ENCODE peak calls at places on chromosomes 4 and X, in ten cellular contexts. F is nephron progenitor cell, B is keratinocyte, D is hepatocyte, C is glutamatergic neuron, W is cardiac muscle cell, Z is H1, R is GM12865, T is GM13977, M is progenitor cell of endocrine pancreas. A is an unnamed sample.

GRCh38 chr4:135770505-135770904 is 1568.9 kb upstream of the PABPC4L start:
- DNase-seq in F (no peak), B (no peak), D (no peak), C (no peak), W (no peak), Z (no peak), R (no peak), T (no peak), M (no peak), A (no peak)

GRCh38 chr4:139584784-139585183 is 28.8 kb upstream of the SETD7 start:
- DNase-seq in F (no peak), B (no peak), D (no peak), C (no peak), W (peak; percentile 21), Z (no peak), R (no peak), T (no peak), M (no peak), A (peak; percentile 33)

GRCh38 chr4:101009471-101009870 is 337.9 kb downstream of the PPP3CA start:
- DNase-seq in F (no peak), B (no peak), D (no peak), C (no peak), W (no peak), Z (no peak), R (peak; percentile 66), T (no peak), M (no peak), A (no peak)

GRCh38 chr4:76307670-76308014 is 1.1 kb downstream of the STBD1 start:
- DNase-seq in F (no peak), B (no peak), D (peak; percentile 34), C (no peak), W (no peak), Z (no peak), R (no peak), T (no peak), M (no peak), A (no peak)

GRCh38 chr4:174119051-174119450 is 164.4 kb downstream of the FBXO8 start:
- DNase-seq in F (no peak), B (no peak), D (peak; percentile 34), C (no peak), W (peak; percentile 87), Z (no peak), R (no peak), T (no peak), M (no peak), A (peak; percentile 74)

GRCh38 chr4:27024807-27025206 is 164.2 kb downstream of the STIM2 start:
- DNase-seq in F (no peak), B (no peak), D (no peak), C (peak; percentile 36), W (peak; percentile 38), Z (no peak), R (no peak), T (no peak), M (no peak), A (no peak)

GRCh38 chr4:39353478-39354177 is 12.5 kb downstream of the RFC1 start:
- DNase-seq in F (no peak), B (no peak), D (peak; percentile 20), C (no peak), W (peak; percentile 89), Z (no peak), R (peak; percentile 81), T (peak; percentile 70), M (no peak), A (peak; percentile 55)

GRCh38 chr4:44725861-44726820 is at the start of gene GNPDA2:
- DNase-seq in F (peak; percentile 84), B (peak; percentile 42), D (peak; percentile 95), C (peak; percentile 91), W (peak; percentile 94), Z (peak; percentile 70), R (peak; percentile 92), T (peak; percentile 84), M (peak; percentile 78), A (peak; percentile 84)

GRCh38 chr4:87451537-87451936 is 29.2 kb downstream of the NUDT9 start:
- DNase-seq in F (no peak), B (no peak), D (no peak), C (no peak), W (no peak), Z (no peak), R (no peak), T (no peak), M (no peak), A (no peak)

GRCh38 chr4:162131256-162131655 is 32.5 kb downstream of the FSTL5 start:
- DNase-seq in F (no peak), B (no peak), D (no peak), C (no peak), W (no peak), Z (no peak), R (no peak), T (no peak), M (no peak), A (peak; percentile 10)

GRCh38 chr4:119490335-119490734 is 138.3 kb downstream of the PDE5A start:
- DNase-seq in F (no peak), B (no peak), D (peak; percentile 15), C (no peak), W (peak; percentile 38), Z (no peak), R (peak; percentile 27), T (no peak), M (no peak), A (peak; percentile 7)

GRCh38 chr4:20825493-20825892 is 125.2 kb downstream of the PACRGL start:
- DNase-seq in F (no peak), B (no peak), D (no peak), C (no peak), W (no peak), Z (no peak), R (no peak), T (no peak), M (no peak), A (peak; percentile 11)

GRCh38 chrX:39451061-39451460 is 646.7 kb downstream of the BCOR start:
- DNase-seq in F (peak; percentile 30), B (no peak), D (no peak), C (no peak), W (no peak), Z (no peak), R (no peak), T (no peak), M (no peak), A (no peak)

GRCh38 chrX:23662187-23662586 is 5.1 kb upstream of the PRDX4 start:
- DNase-seq in F (no peak), B (no peak), D (no peak), C (no peak), W (no peak), Z (no peak), R (peak; percentile 36), T (no peak), M (no peak), A (no peak)

GRCh38 chrX:16592194-16592770 is 57.7 kb upstream of the S100G start:
- DNase-seq in F (no peak), B (no peak), D (no peak), C (no peak), W (no peak), Z (no peak), R (no peak), T (no peak), M (no peak), A (no peak)

GRCh38 chr4:102501635-102502382 is 650 bp downstream of the NFKB1 start:
- DNase-seq in F (peak; percentile 71), B (no peak), D (peak; percentile 88), C (peak; percentile 68), W (peak; percentile 82), Z (no peak), R (peak; percentile 88), T (peak; percentile 56), M (peak; percentile 62), A (peak; percentile 77)
- TF ChIP-seq CTCF in F (no peak), B (no peak), D (no peak), C (no peak), W (no peak), Z (no peak), R (no peak), T (no peak), M (no peak), A (no peak)

GRCh38 chrX:25023908-25024307 is 8.1 kb upstream of the ARX start:
- DNase-seq in F (no peak), B (no peak), D (no peak), C (no peak), W (no peak), Z (no peak), R (no peak), T (no peak), M (no peak), A (no peak)

GRCh38 chrX:25021132-25021498 is 5.3 kb upstream of the ARX start:
- DNase-seq in F (no peak), B (no peak), D (no peak), C (no peak), W (no peak), Z (no peak), R (no peak), T (no peak), M (no peak), A (no peak)

GRCh38 chrX:25019707-25020390 is 4.1 kb upstream of the ARX start:
- DNase-seq in F (no peak), B (no peak), D (no peak), C (no peak), W (no peak), Z (no peak), R (no peak), T (no peak), M (no peak), A (no peak)

GRCh38 chrX:25020391-25021131 is 4.8 kb upstream of the ARX start:
- DNase-seq in F (peak; percentile 80), B (no peak), D (peak; percentile 66), C (peak; percentile 60), W (peak; percentile 18), Z (no peak), R (peak; percentile 23), T (peak; percentile 76), M (peak; percentile 71), A (peak; percentile 11)

GRCh38 chrX:25022499-25023325 is 6.9 kb upstream of the ARX start:
- DNase-seq in F (peak; percentile 41), B (no peak), D (peak; percentile 34), C (peak; percentile 17), W (no peak), Z (no peak), R (no peak), T (no peak), M (no peak), A (no peak)
- TF ChIP-seq CTCF in F (peak; percentile 23), B (no peak), D (peak; percentile 38), C (no peak), W (peak; percentile 26), Z (no peak), R (no peak), T (peak; percentile 40), M (peak; percentile 53), A (no peak)

DNA sequence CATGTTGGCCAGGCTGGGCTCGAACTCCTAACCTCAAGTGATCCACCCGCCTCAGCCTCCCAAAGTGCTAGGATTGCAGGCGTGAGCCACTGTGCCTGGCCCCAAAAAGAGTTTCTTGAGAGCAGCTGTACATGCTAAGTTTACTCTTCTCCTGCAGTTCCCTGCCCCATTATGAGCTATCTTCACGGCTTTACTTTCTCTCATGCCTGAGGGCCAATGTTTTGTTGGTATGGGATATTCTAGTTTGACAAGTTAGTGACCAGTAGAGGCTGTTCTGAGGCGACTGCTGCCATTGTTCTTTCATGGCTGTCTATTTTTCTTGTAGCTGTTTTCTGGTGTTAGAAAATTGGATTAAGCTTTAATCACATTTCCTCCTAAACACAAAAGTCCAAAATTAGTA is 78.0 kb upstream of the STX18 start:
- DNase-seq in F (no peak), B (no peak), D (no peak), C (no peak), W (no peak), Z (no peak), R (no peak), T (no peak), M (no peak), A (no peak)
- TF ChIP-seq CTCF in F (no peak), B (no peak), D (no peak), C (no peak), W (no peak), Z (no peak), R (no peak), T (no peak), M (no peak), A (no peak)

GRCh38 chr4:121421594-121421993 is 40.8 kb upstream of the QRFPR start:
- DNase-seq in F (no peak), B (no peak), D (no peak), C (no peak), W (peak; percentile 32), Z (no peak), R (peak; percentile 10), T (no peak), M (no peak), A (peak; percentile 59)
- TF ChIP-seq CTCF in F (no peak), B (peak; percentile 32), D (peak; percentile 33), C (peak; percentile 45), W (peak; percentile 47), Z (no peak), R (peak; percentile 19), T (peak; percentile 36), M (peak; percentile 37), A (peak; percentile 67)